ENCODE peak calls at places on chromosomes 16 and 17, in five cellular contexts. N is body of pancreas, I is midbrain, S is T-helper 17 cell, D is PC-9. Z is an unnamed sample.

GRCh38 chr17:55275894-55276804 is 11.4 kb downstream of the HLF start:
- DNase-seq in N (no peak), I (no peak), S (no peak), D (no peak), Z (no peak)

GRCh38 chr16:89152831-89153700 is 18.5 kb upstream of the CDH15 start:
- DNase-seq in S (no peak), I (no peak), D (no peak), N (no peak), Z (no peak)

GRCh38 chr16:27551046-27551445 is 1.1 kb downstream of the KATNIP start:
- DNase-seq in N (no peak), I (no peak), S (no peak), D (no peak), Z (no peak)

GRCh38 chr16:82865412-82865811 is 238.6 kb downstream of the CDH13 start:
- DNase-seq in D (no peak), I (no peak), S (no peak), N (no peak), Z (no peak)

GRCh38 chr16:30009990-30010816 is 624 bp downstream of the DOC2A start:
- DNase-seq in S (no peak), D (no peak), I (no peak), N (no peak), Z (no peak)

GRCh38 chr17:4201231-4201630 is 58.2 kb downstream of the CYB5D2 start:
- DNase-seq in S (no peak), I (no peak), N (no peak), D (no peak), Z (no peak)

GRCh38 chr17:32783602-32784001 is 93.3 kb downstream of the MYO1D start:
- DNase-seq in D (peak), N (no peak), S (no peak), I (peak), Z (no peak)

GRCh38 chr16:67277999-67278772 is 1.1 kb upstream of the PLEKHG4 start:
- DNase-seq in S (no peak), D (no peak), N (no peak), I (no peak), Z (peak)

GRCh38 chr17:28888832-28889231 is 8.7 kb downstream of the FLOT2 start:
- DNase-seq in S (no peak), D (no peak), I (no peak), N (no peak), Z (no peak)